ENCODE peak calls at places on chromosomes 13 and 19, in six cellular contexts. O, C, H, W, K and N are unnamed samples.

GRCh38 chr19:34793562-34793961 is 20.5 kb upstream of the ZNF599 start:
- DNase-seq in O (no peak), C (no peak), H (no peak), W (no peak), K (no peak), N (no peak)

GRCh38 chr19:3450796-3451411 is 29.4 kb downstream of the SMIM24 start:
- DNase-seq in O (peak), C (peak), H (no peak), W (no peak), K (no peak), N (no peak)

GRCh38 chr13:87172166-87172825 is 498.9 kb upstream of the SLITRK5 start:
- DNase-seq in O (no peak), C (no peak), H (no peak), W (no peak), K (no peak), N (no peak)

GRCh38 chr19:47381653-47382279 is 32.7 kb downstream of the DHX34 start:
- DNase-seq in O (no peak), C (peak), H (no peak), W (no peak), K (no peak), N (no peak)

GRCh38 chr19:5153601-5154128 is 184.8 kb downstream of the KDM4B start:
- DNase-seq in O (no peak), C (no peak), H (no peak), W (peak), K (no peak), N (no peak)

GRCh38 chr13:42894765-42895181 is 97.3 kb downstream of the EPSTI1 start:
- DNase-seq in O (no peak), C (no peak), H (no peak), W (no peak), K (no peak), N (no peak)

GRCh38 chr19:36008336-36008978 is at the start of gene SYNE4:
- DNase-seq in O (no peak), C (no peak), H (no peak), W (no peak), K (no peak), N (no peak)

GRCh38 chr19:36963262-36963661 is 47.1 kb downstream of the ZNF568 start:
- DNase-seq in O (no peak), C (no peak), H (no peak), W (no peak), K (no peak), N (no peak)

GRCh38 chr13:69809152-69809551 is 298.5 kb upstream of the ATXN8OS start:
- DNase-seq in O (no peak), C (no peak), H (no peak), W (no peak), K (no peak), N (no peak)

GRCh38 chr13:76884167-76884566 is 2.0 kb downstream of the KCTD12 start:
- DNase-seq in O (peak), C (no peak), H (no peak), W (no peak), K (no peak), N (no peak)

GRCh38 chr19:5977785-5978605 is at the start of gene RANBP3:
- DNase-seq in O (peak), C (peak), H (peak), W (peak), K (peak), N (peak)